ENCODE peak calls at places on chromosome 2, in four cellular contexts. V is BJ, A is upper lobe of right lung, E is stomach. K is an unnamed sample.

GRCh38 chr2:177549171-177549570 is 156.6 kb downstream of the AGPS start:
- DNase-seq in V (no peak), A (no peak), E (no peak), K (no peak)

GRCh38 chr2:113180131-113180946 is 6.6 kb downstream of the PSD4 start:
- DNase-seq in V (no peak), A (no peak), E (no peak), K (no peak)

GRCh38 chr2:238587776-238588660 is 161.3 kb downstream of the ASB1 start:
- DNase-seq in V (no peak), A (peak; percentile 26), E (no peak), K (no peak)

GRCh38 chr2:50746526-50746925 is 285.4 kb downstream of the NRXN1 start:
- DNase-seq in V (no peak), A (no peak), E (no peak), K (no peak)

GRCh38 chr2:218252509-218253247 is 8.1 kb upstream of the GPBAR1 start:
- DNase-seq in V (no peak), A (no peak), E (peak; percentile 23), K (no peak)

GRCh38 chr2:206004004-206004693 is 81.8 kb downstream of the INO80D start:
- DNase-seq in V (no peak), A (no peak), E (no peak), K (no peak)

GRCh38 chr2:173132531-173132930 is 56.9 kb downstream of the MAP3K20 start:
- DNase-seq in V (no peak), A (no peak), E (no peak), K (no peak)

GRCh38 chr2:119106301-119106897 is 52.2 kb downstream of the C1QL2 start:
- DNase-seq in V (no peak), A (peak; percentile 80), E (peak; percentile 43), K (no peak)

GRCh38 chr2:230913406-230913805 is 11.6 kb downstream of the GPR55 start:
- DNase-seq in V (no peak), A (peak; percentile 38), E (peak; percentile 47), K (no peak)
- TF ChIP-seq CTCF in V (peak; percentile 42), A (peak; percentile 27), E (peak; percentile 38), K (peak; percentile 62)

DNA sequence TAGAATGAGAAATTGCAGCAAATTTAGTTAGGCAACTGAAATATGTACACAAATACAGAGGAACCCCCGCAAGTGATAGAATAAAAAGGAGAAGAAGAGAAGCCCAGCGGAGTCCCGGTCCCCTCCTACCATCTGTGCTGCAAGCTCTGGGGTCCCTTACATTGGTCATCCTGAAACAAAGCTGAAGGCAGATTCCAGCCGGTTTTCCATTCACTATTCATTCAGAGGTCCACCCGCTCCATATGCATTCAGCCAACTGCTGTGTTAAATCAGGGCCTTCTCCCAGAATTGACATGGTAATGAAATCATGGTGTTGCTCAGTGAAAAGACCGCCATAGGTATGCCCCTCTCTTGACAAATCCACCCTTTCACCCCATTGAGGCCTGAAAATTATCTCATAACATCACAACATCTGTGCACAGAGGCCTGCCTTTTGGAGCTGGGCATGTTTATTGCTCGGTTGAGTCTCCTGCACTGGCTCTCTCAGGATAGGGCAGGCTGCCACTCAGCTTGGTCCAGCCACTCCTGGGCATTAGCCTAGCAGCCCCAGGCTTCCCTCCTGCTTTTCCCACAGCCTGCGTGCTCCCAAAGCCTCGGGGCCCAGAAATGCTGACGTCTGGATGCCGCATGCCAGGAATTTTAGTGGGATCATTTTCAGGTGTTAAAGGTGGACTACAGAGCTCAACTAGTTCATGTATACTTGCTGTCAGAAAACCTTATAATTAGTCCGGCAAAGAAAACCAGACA is 39.4 kb upstream of the ID2 start:
- DNase-seq in V (no peak), A (no peak), E (no peak), K (no peak)
- H3K4me3 ChIP-seq in V (no peak overlapping the region), A (no peak overlapping the region), E (no peak overlapping the region), K (no peak overlapping the region)

GRCh38 chr2:73904952-73905351 is 12.1 kb downstream of the ACTG2 start:
- DNase-seq in V (no peak), A (no peak), E (no peak), K (no peak)

GRCh38 chr2:73906847-73907505 is 14.2 kb downstream of the ACTG2 start:
- DNase-seq in V (no peak), A (no peak), E (no peak), K (no peak)

GRCh38 chr2:73910873-73911547 is 15.7 kb upstream of the DGUOK start:
- DNase-seq in V (no peak), A (no peak), E (no peak), K (no peak)

GRCh38 chr2:73908689-73909652 is 16.2 kb downstream of the ACTG2 start:
- DNase-seq in V (no peak), A (no peak), E (no peak), K (peak; percentile 94)

DNA sequence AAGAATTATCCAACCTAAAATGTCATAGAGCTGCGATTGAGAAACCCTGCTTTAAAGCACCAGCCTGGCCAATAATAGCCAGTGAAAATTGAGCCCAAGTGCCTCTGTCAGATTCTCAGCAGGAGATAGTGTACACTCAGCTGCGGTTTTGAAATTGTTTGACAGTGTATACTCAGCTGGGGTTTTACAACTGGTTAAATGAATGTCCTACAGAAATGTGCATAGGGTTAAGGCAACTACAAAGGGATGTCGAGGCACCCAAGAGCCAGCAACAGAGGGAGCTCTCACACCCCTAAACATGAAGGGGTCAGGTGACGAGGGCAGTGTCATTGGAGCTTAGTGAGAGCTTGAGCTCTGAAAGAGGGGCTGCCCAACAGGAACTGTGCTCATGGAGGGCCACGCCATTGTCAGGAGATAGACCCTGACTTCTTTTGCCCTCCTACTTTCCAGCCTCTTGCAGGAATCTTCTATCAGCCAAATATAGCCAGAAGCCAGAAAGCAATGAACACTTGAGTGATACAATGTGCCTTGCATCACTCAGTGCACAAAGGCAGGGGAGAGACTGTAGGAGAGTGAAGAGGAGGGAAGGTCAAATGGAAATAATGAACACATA is 15.1 kb downstream of the ACTG2 start:
- DNase-seq in V (no peak), A (no peak), E (no peak), K (no peak)
- TF ChIP-seq CTCF in V (peak; percentile 36), A (peak; percentile 30), E (no peak), K (peak; percentile 28)

DNA sequence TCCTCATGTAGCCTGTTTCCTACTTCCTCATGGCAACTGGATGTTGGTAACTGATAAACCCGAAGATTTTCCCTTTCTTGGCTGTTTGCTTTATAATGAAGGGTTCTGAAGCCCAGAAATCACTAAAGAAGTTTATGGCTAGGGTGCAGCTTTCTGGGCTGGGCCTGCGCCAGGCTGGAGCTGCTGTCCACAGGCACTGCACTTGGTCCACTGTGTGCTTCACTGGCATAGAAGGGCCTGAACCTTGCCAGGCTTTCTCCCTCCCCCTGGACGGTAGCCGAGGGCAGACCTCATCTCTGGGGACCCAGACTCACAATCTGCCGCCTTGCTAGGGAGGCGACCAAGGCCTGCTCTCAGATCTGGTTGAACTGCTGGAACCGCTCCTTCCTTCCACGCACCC is 133.3 kb upstream of the SPRED2 start:
- DNase-seq in V (no peak), A (no peak), E (no peak), K (no peak)
- H3K4me3 ChIP-seq in V (no peak overlapping the region), A (no peak overlapping the region), E (no peak overlapping the region), K (no peak overlapping the region)

K was measured in epithelial cell of proximal tubule.